ENCODE peak calls at places on chromosomes 11 and 22, in five cellular contexts. S is activated CD4-positive, alpha-beta T cell treated with anti-CD3 and anti-CD28 coated beads, Interleukin-2, amount 50 U/mL, for 48 hours; K is MV-4-11; V is erythroblast; R is T-cell. Q is an unnamed sample.
A peak's percentile ranks its signal among the peaks of the same experiment; 100 is the strongest.

GRCh38 chr11:35523351-35523768 is 2.1 kb downstream of the PAMR1 start:
- DNase-seq in S (no peak), K (no peak), V (no peak), R (no peak), Q (no peak)

GRCh38 chr11:4863893-4864292 is 14.9 kb upstream of the OR51S1 start:
- DNase-seq in S (no peak), K (no peak), V (no peak), R (no peak), Q (no peak)

GRCh38 chr11:1158681-1159525 is 1.1 kb downstream of the MUC5AC start:
- DNase-seq in S (no peak), K (no peak), V (no peak), R (no peak), Q (no peak)

GRCh38 chr11:109877043-109877442 is 216.1 kb upstream of the ZC3H12C start:
- DNase-seq in S (no peak), K (no peak), V (no peak), R (no peak), Q (no peak)

GRCh38 chr11:3367221-3367620 is 11.7 kb downstream of the ZNF195 start:
- DNase-seq in S (no peak), K (no peak), V (no peak), R (no peak), Q (no peak)

GRCh38 chr11:16777576-16777975 is 39.1 kb downstream of the C11orf58 start:
- DNase-seq in S (no peak), K (no peak), V (no peak), R (no peak), Q (no peak)

GRCh38 chr22:39808087-39808486 is 85.5 kb downstream of the ENTHD1 start:
- DNase-seq in S (peak; percentile 47), K (no peak), V (peak; percentile 60), R (peak; percentile 4), Q (no peak)

GRCh38 chr11:111759375-111759774 is 6.8 kb downstream of the PPP2R1B start:
- DNase-seq in S (no peak), K (no peak), V (no peak), R (no peak), Q (no peak)

GRCh38 chr22:49976439-49977175 is 16.0 kb downstream of the PIM3 start:
- DNase-seq in S (peak; percentile 57), K (peak; percentile 49), V (no peak), R (peak; percentile 51), Q (peak; percentile 24)

GRCh38 chr22:42788466-42788865 is 67.8 kb upstream of the A4GALT start:
- DNase-seq in S (no peak), K (no peak), V (no peak), R (no peak), Q (no peak)

GRCh38 chr11:125773516-125773915 is 5.1 kb downstream of the PATE2 start:
- DNase-seq in S (no peak), K (no peak), V (no peak), R (no peak), Q (no peak)

GRCh38 chr11:794766-795637 is 3.1 kb downstream of the SLC25A22 start:
- DNase-seq in S (no peak), K (no peak), V (no peak), R (no peak), Q (no peak)

GRCh38 chr11:71459076-71459766 is 6.2 kb downstream of the NADSYN1 start:
- DNase-seq in S (no peak), K (no peak), V (no peak), R (no peak), Q (no peak)

GRCh38 chr11:128531588-128531987 is 55.8 kb downstream of the ETS1 start:
- DNase-seq in S (no peak), K (no peak), V (no peak), R (no peak), Q (no peak)

GRCh38 chr11:11798586-11799438 is 43.0 kb upstream of the USP47 start:
- DNase-seq in S (peak; percentile 71), K (peak; percentile 14), V (peak; percentile 47), R (peak; percentile 80), Q (peak; percentile 60)

GRCh38 chr11:44950625-44951472 is at the start of gene TP53I11:
- DNase-seq in S (peak; percentile 75), K (no peak), V (no peak), R (peak; percentile 54), Q (peak; percentile 20)

GRCh38 chr11:60768202-60768601 is 11.5 kb downstream of the MS4A15 start:
- DNase-seq in S (no peak), K (no peak), V (no peak), R (no peak), Q (no peak)

GRCh38 chr11:28673687-28674431 is 565.7 kb downstream of the METTL15 start:
- DNase-seq in S (no peak), K (no peak), V (no peak), R (no peak), Q (no peak)

GRCh38 chr11:9219572-9219971 is 45.6 kb downstream of the DENND5A start:
- DNase-seq in S (no peak), K (peak; percentile 38), V (no peak), R (no peak), Q (no peak)

GRCh38 chr22:23199159-23199558 is 18.9 kb downstream of the BCR start:
- DNase-seq in S (no peak), K (no peak), V (no peak), R (no peak), Q (no peak)

GRCh38 chr11:9529333-9529648 is 44.2 kb upstream of the WEE1 start:
- DNase-seq in S (no peak), K (no peak), V (peak; percentile 85), R (no peak), Q (no peak)

GRCh38 chr22:50473088-50473487 is 1.7 kb downstream of the SBF1 start:
- DNase-seq in S (peak; percentile 46), K (no peak), V (peak; percentile 36), R (peak; percentile 49), Q (no peak)

GRCh38 chr22:22591348-22592299 is 32.6 kb upstream of the PRAME start:
- DNase-seq in S (no peak), K (no peak), V (no peak), R (no peak), Q (no peak)

GRCh38 chr11:3880724-3881123 is 25.3 kb downstream of the STIM1 start:
- DNase-seq in S (no peak), K (no peak), V (no peak), R (no peak), Q (no peak)

GRCh38 chr22:31917227-31917921 is 27.0 kb upstream of the YWHAH start:
- DNase-seq in S (peak; percentile 16), K (peak; percentile 89), V (no peak), R (peak; percentile 28), Q (peak; percentile 5)

GRCh38 chr11:119992171-119993051 is 145.5 kb downstream of the TRIM29 start:
- DNase-seq in S (no peak), K (no peak), V (no peak), R (no peak), Q (no peak)

GRCh38 chr11:35579557-35580396 is 38.5 kb upstream of the FJX1 start:
- DNase-seq in S (no peak), K (peak; percentile 84), V (no peak), R (no peak), Q (no peak)

GRCh38 chr11:111977141-111978027 is 40.2 kb downstream of the DIXDC1 start:
- DNase-seq in S (peak; percentile 12), K (no peak), V (peak; percentile 26), R (peak; percentile 20), Q (no peak)

GRCh38 chr11:6666302-6667183 is 10.9 kb upstream of the DCHS1 start:
- DNase-seq in S (no peak), K (no peak), V (no peak), R (no peak), Q (peak; percentile 13)

GRCh38 chr11:80462211-80462610 is 1021.4 kb upstream of the TENM4 start:
- DNase-seq in S (no peak), K (no peak), V (no peak), R (no peak), Q (no peak)

GRCh38 chr11:83713701-83714100 is 427.5 kb upstream of the CCDC90B start:
- DNase-seq in S (no peak), K (no peak), V (no peak), R (no peak), Q (no peak)

GRCh38 chr11:65124480-65125196 is 2.5 kb downstream of the MRPL49 start:
- DNase-seq in S (no peak), K (no peak), V (no peak), R (no peak), Q (no peak)

GRCh38 chr11:1351278-1351937 is 38.3 kb upstream of the BRSK2 start:
- DNase-seq in S (no peak), K (no peak), V (peak; percentile 14), R (no peak), Q (no peak)

GRCh38 chr22:17773606-17774205 is 563 bp downstream of the BID start:
- DNase-seq in S (peak; percentile 64), K (no peak), V (peak; percentile 36), R (peak; percentile 70), Q (peak; percentile 43)

GRCh38 chr11:61967924-61968757 is 707 bp upstream of the FTH1 start:
- DNase-seq in S (peak; percentile 43), K (peak; percentile 58), V (peak; percentile 79), R (peak; percentile 52), Q (no peak)